ENCODE peak calls at places on chromosomes 7 and 10, in ten cellular contexts. One of them, this sample, is unnamed.

GRCh38 chr10:115355162-115355760 is 262.1 kb downstream of the ATRNL1 start:
- DNase-seq in fibroblast of pulmonary artery: peak; percentile 75
- DNase-seq in activated naive CD8-positive, alpha-beta T cell treated with anti-CD3 and anti-CD28 coated beads, Interleukin-2, amount 50 U/mL, for 16 hours: no peak
- DNase-seq in NAMALWA: peak; percentile 73
- DNase-seq in Calu3: peak; percentile 55
- DNase-seq in cardiac septum: no peak
- DNase-seq in AG20443: peak; percentile 51
- DNase-seq in left ventricle myocardium superior: no peak
- DNase-seq in HT1080: peak; percentile 37
- DNase-seq in nephron progenitor cell: peak; percentile 55
- DNase-seq in this sample: peak; percentile 91

GRCh38 chr7:2519119-2519930 is at the start of gene LFNG:
- DNase-seq in fibroblast of pulmonary artery: peak; percentile 88
- DNase-seq in activated naive CD8-positive, alpha-beta T cell treated with anti-CD3 and anti-CD28 coated beads, Interleukin-2, amount 50 U/mL, for 16 hours: peak; percentile 66
- DNase-seq in Calu3: peak; percentile 97
- DNase-seq in cardiac septum: peak; percentile 93
- DNase-seq in nephron progenitor cell: peak; percentile 90
- DNase-seq in left ventricle myocardium superior: peak; percentile 95
- DNase-seq in NAMALWA: peak; percentile 96
- DNase-seq in HT1080: peak; percentile 86
- DNase-seq in AG20443: peak; percentile 98
- DNase-seq in this sample: peak; percentile 97

GRCh38 chr7:919924-920341 is 34.5 kb downstream of the ADAP1 start:
- DNase-seq in HT1080: no peak
- DNase-seq in nephron progenitor cell: peak; percentile 1
- DNase-seq in activated naive CD8-positive, alpha-beta T cell treated with anti-CD3 and anti-CD28 coated beads, Interleukin-2, amount 50 U/mL, for 16 hours: no peak
- DNase-seq in NAMALWA: no peak
- DNase-seq in cardiac septum: peak; percentile 54
- DNase-seq in left ventricle myocardium superior: peak; percentile 15
- DNase-seq in fibroblast of pulmonary artery: no peak
- DNase-seq in AG20443: no peak
- DNase-seq in Calu3: no peak
- DNase-seq in this sample: no peak

GRCh38 chr7:159040146-159040545 is 104.5 kb downstream of the VIPR2 start:
- DNase-seq in cardiac septum: peak; percentile 74
- DNase-seq in nephron progenitor cell: no peak
- DNase-seq in left ventricle myocardium superior: no peak
- DNase-seq in HT1080: no peak
- DNase-seq in AG20443: no peak
- DNase-seq in activated naive CD8-positive, alpha-beta T cell treated with anti-CD3 and anti-CD28 coated beads, Interleukin-2, amount 50 U/mL, for 16 hours: no peak
- DNase-seq in fibroblast of pulmonary artery: no peak
- DNase-seq in Calu3: no peak
- DNase-seq in NAMALWA: no peak
- DNase-seq in this sample: no peak

GRCh38 chr10:102546606-102547310 is 43.0 kb downstream of the SUFU start:
- DNase-seq in left ventricle myocardium superior: no peak
- DNase-seq in AG20443: peak; percentile 87
- DNase-seq in NAMALWA: no peak
- DNase-seq in Calu3: no peak
- DNase-seq in nephron progenitor cell: no peak
- DNase-seq in activated naive CD8-positive, alpha-beta T cell treated with anti-CD3 and anti-CD28 coated beads, Interleukin-2, amount 50 U/mL, for 16 hours: no peak
- DNase-seq in fibroblast of pulmonary artery: no peak
- DNase-seq in HT1080: no peak
- DNase-seq in cardiac septum: peak; percentile 68
- DNase-seq in this sample: peak; percentile 46

GRCh38 chr10:49282879-49283321 is 16.1 kb upstream of the C10orf71 start:
- DNase-seq in activated naive CD8-positive, alpha-beta T cell treated with anti-CD3 and anti-CD28 coated beads, Interleukin-2, amount 50 U/mL, for 16 hours: no peak
- DNase-seq in cardiac septum: peak; percentile 83
- DNase-seq in nephron progenitor cell: peak; percentile 28
- DNase-seq in AG20443: no peak
- DNase-seq in Calu3: no peak
- DNase-seq in left ventricle myocardium superior: peak; percentile 49
- DNase-seq in NAMALWA: no peak
- DNase-seq in fibroblast of pulmonary artery: no peak
- DNase-seq in HT1080: no peak
- DNase-seq in this sample: peak; percentile 73

GRCh38 chr7:22697897-22698645 is 28.9 kb upstream of the IL6 start:
- DNase-seq in activated naive CD8-positive, alpha-beta T cell treated with anti-CD3 and anti-CD28 coated beads, Interleukin-2, amount 50 U/mL, for 16 hours: no peak
- DNase-seq in cardiac septum: no peak
- DNase-seq in left ventricle myocardium superior: no peak
- DNase-seq in AG20443: no peak
- DNase-seq in NAMALWA: peak; percentile 49
- DNase-seq in fibroblast of pulmonary artery: no peak
- DNase-seq in HT1080: no peak
- DNase-seq in nephron progenitor cell: no peak
- DNase-seq in Calu3: no peak
- DNase-seq in this sample: no peak

GRCh38 chr7:93890464-93891068 is at the start of gene TFPI2:
- DNase-seq in activated naive CD8-positive, alpha-beta T cell treated with anti-CD3 and anti-CD28 coated beads, Interleukin-2, amount 50 U/mL, for 16 hours: no peak
- DNase-seq in AG20443: peak; percentile 63
- DNase-seq in cardiac septum: no peak
- DNase-seq in HT1080: no peak
- DNase-seq in NAMALWA: no peak
- DNase-seq in Calu3: peak; percentile 82
- DNase-seq in fibroblast of pulmonary artery: peak; percentile 90
- DNase-seq in nephron progenitor cell: peak; percentile 78
- DNase-seq in left ventricle myocardium superior: peak; percentile 41
- DNase-seq in this sample: peak; percentile 87

GRCh38 chr10:12350167-12350872 is 973 bp downstream of the CAMK1D start:
- DNase-seq in Calu3: no peak
- DNase-seq in cardiac septum: peak; percentile 77
- DNase-seq in HT1080: peak; percentile 34
- DNase-seq in fibroblast of pulmonary artery: peak; percentile 24
- DNase-seq in NAMALWA: peak; percentile 82
- DNase-seq in activated naive CD8-positive, alpha-beta T cell treated with anti-CD3 and anti-CD28 coated beads, Interleukin-2, amount 50 U/mL, for 16 hours: no peak
- DNase-seq in AG20443: peak; percentile 44
- DNase-seq in nephron progenitor cell: peak; percentile 49
- DNase-seq in left ventricle myocardium superior: peak; percentile 58
- DNase-seq in this sample: peak; percentile 74

GRCh38 chr10:118501171-118501570 is 94.3 kb downstream of the PRLHR start:
- DNase-seq in activated naive CD8-positive, alpha-beta T cell treated with anti-CD3 and anti-CD28 coated beads, Interleukin-2, amount 50 U/mL, for 16 hours: no peak
- DNase-seq in left ventricle myocardium superior: no peak
- DNase-seq in AG20443: peak; percentile 72
- DNase-seq in fibroblast of pulmonary artery: peak; percentile 8
- DNase-seq in nephron progenitor cell: no peak
- DNase-seq in NAMALWA: no peak
- DNase-seq in cardiac septum: no peak
- DNase-seq in HT1080: no peak
- DNase-seq in Calu3: no peak
- DNase-seq in this sample: no peak

GRCh38 chr7:101547022-101547915 is 81.8 kb downstream of the MYL10 start:
- DNase-seq in activated naive CD8-positive, alpha-beta T cell treated with anti-CD3 and anti-CD28 coated beads, Interleukin-2, amount 50 U/mL, for 16 hours: no peak
- DNase-seq in AG20443: no peak
- DNase-seq in HT1080: no peak
- DNase-seq in left ventricle myocardium superior: no peak
- DNase-seq in cardiac septum: no peak
- DNase-seq in Calu3: no peak
- DNase-seq in fibroblast of pulmonary artery: no peak
- DNase-seq in nephron progenitor cell: no peak
- DNase-seq in NAMALWA: no peak
- DNase-seq in this sample: no peak

GRCh38 chr7:30032310-30033125 is 4.3 kb downstream of the PLEKHA8 start:
- DNase-seq in left ventricle myocardium superior: no peak
- DNase-seq in cardiac septum: no peak
- DNase-seq in activated naive CD8-positive, alpha-beta T cell treated with anti-CD3 and anti-CD28 coated beads, Interleukin-2, amount 50 U/mL, for 16 hours: no peak
- DNase-seq in fibroblast of pulmonary artery: peak; percentile 50
- DNase-seq in HT1080: no peak
- DNase-seq in NAMALWA: peak; percentile 21
- DNase-seq in nephron progenitor cell: no peak
- DNase-seq in Calu3: no peak
- DNase-seq in AG20443: peak; percentile 28
- DNase-seq in this sample: peak; percentile 14

GRCh38 chr7:135447783-135448182 is 62.1 kb downstream of the CNOT4 start:
- DNase-seq in AG20443: no peak
- DNase-seq in fibroblast of pulmonary artery: no peak
- DNase-seq in cardiac septum: no peak
- DNase-seq in NAMALWA: no peak
- DNase-seq in activated naive CD8-positive, alpha-beta T cell treated with anti-CD3 and anti-CD28 coated beads, Interleukin-2, amount 50 U/mL, for 16 hours: no peak
- DNase-seq in nephron progenitor cell: no peak
- DNase-seq in HT1080: no peak
- DNase-seq in left ventricle myocardium superior: no peak
- DNase-seq in Calu3: no peak
- DNase-seq in this sample: no peak

GRCh38 chr10:122049076-122049475 is 60.1 kb downstream of the TACC2 start:
- DNase-seq in NAMALWA: no peak
- DNase-seq in Calu3: no peak
- DNase-seq in fibroblast of pulmonary artery: no peak
- DNase-seq in cardiac septum: no peak
- DNase-seq in AG20443: no peak
- DNase-seq in left ventricle myocardium superior: no peak
- DNase-seq in activated naive CD8-positive, alpha-beta T cell treated with anti-CD3 and anti-CD28 coated beads, Interleukin-2, amount 50 U/mL, for 16 hours: no peak
- DNase-seq in nephron progenitor cell: no peak
- DNase-seq in HT1080: no peak
- DNase-seq in this sample: no peak

GRCh38 chr10:61332506-61332905 is 120.7 kb downstream of the TMEM26 start:
- DNase-seq in nephron progenitor cell: no peak
- DNase-seq in activated naive CD8-positive, alpha-beta T cell treated with anti-CD3 and anti-CD28 coated beads, Interleukin-2, amount 50 U/mL, for 16 hours: no peak
- DNase-seq in cardiac septum: no peak
- DNase-seq in HT1080: no peak
- DNase-seq in fibroblast of pulmonary artery: no peak
- DNase-seq in NAMALWA: no peak
- DNase-seq in Calu3: no peak
- DNase-seq in AG20443: no peak
- DNase-seq in left ventricle myocardium superior: no peak
- DNase-seq in this sample: no peak

GRCh38 chr7:107939472-107940145 is 48.6 kb downstream of the DLD start:
- DNase-seq in fibroblast of pulmonary artery: peak; percentile 85
- DNase-seq in cardiac septum: no peak
- DNase-seq in AG20443: peak; percentile 74
- DNase-seq in activated naive CD8-positive, alpha-beta T cell treated with anti-CD3 and anti-CD28 coated beads, Interleukin-2, amount 50 U/mL, for 16 hours: no peak
- DNase-seq in nephron progenitor cell: no peak
- DNase-seq in Calu3: no peak
- DNase-seq in HT1080: peak; percentile 79
- DNase-seq in NAMALWA: no peak
- DNase-seq in left ventricle myocardium superior: peak; percentile 79
- DNase-seq in this sample: no peak

This sample was measured in left kidney.